ENCODE peak calls at places on chromosome 14, in seven cellular contexts. C, W, V, Q, L, I and H are unnamed samples.
A peak's percentile ranks its signal among the peaks of the same experiment; 100 is the strongest.

GRCh38 chr14:75952489-75952888 is 29.3 kb downstream of the TGFB3 start:
- DNase-seq in W (no peak), V (no peak), Q (no peak), L (no peak), I (no peak), C (no peak), H (no peak)

GRCh38 chr14:103687712-103688111 is 27.5 kb downstream of the XRCC3 start:
- DNase-seq in V (no peak), Q (no peak), C (no peak), W (no peak), I (no peak), L (no peak), H (no peak)

GRCh38 chr14:43898709-43899108 is 608.4 kb downstream of the FSCB start:
- DNase-seq in L (no peak), C (no peak), W (no peak), I (no peak), V (no peak), Q (no peak), H (no peak)

GRCh38 chr14:68297871-68298468 is 478.4 kb downstream of the RAD51B start:
- DNase-seq in W (peak; percentile 52), Q (no peak), C (no peak), I (no peak), L (no peak), V (peak; percentile 11), H (no peak)

GRCh38 chr14:35201066-35201465 is 78.7 kb downstream of the PRORP start:
- DNase-seq in W (no peak), I (no peak), C (no peak), L (no peak), V (peak; percentile 30), Q (no peak), H (peak; percentile 7)

GRCh38 chr14:23259412-23259811 is 21.7 kb downstream of the RNF212B start:
- DNase-seq in I (no peak), V (no peak), C (no peak), Q (no peak), W (no peak), L (no peak), H (no peak)

GRCh38 chr14:104350463-104351185 is 212.2 kb downstream of the KIF26A start:
- DNase-seq in L (no peak), Q (peak; percentile 55), I (peak; percentile 39), W (no peak), V (no peak), C (no peak), H (no peak)

GRCh38 chr14:50929506-50929905 is 14.8 kb downstream of the PYGL start:
- DNase-seq in I (no peak), W (no peak), V (no peak), Q (no peak), L (no peak), C (no peak), H (no peak)

GRCh38 chr14:94079891-94080605 is 954 bp downstream of the DDX24 start:
- DNase-seq in C (no peak), L (peak; percentile 36), I (no peak), W (no peak), Q (no peak), V (no peak), H (no peak)

GRCh38 chr14:32576088-32576795 is 247.1 kb downstream of the AKAP6 start:
- DNase-seq in L (peak; percentile 21), I (no peak), V (peak; percentile 24), W (peak; percentile 28), Q (peak; percentile 58), C (peak; percentile 55), H (peak; percentile 23)

GRCh38 chr14:23580152-23580926 is 1.7 kb upstream of the JPH4 start:
- DNase-seq in Q (no peak), I (no peak), C (peak; percentile 11), L (no peak), W (peak; percentile 17), V (no peak), H (no peak)

GRCh38 chr14:106039400-106039799 is 513.0 kb downstream of the TMEM121 start:
- DNase-seq in C (peak; percentile 22), W (no peak), I (no peak), Q (peak; percentile 17), L (no peak), V (no peak), H (peak; percentile 15)

GRCh38 chr14:105058521-105059034 is 6.7 kb downstream of the GPR132 start:
- DNase-seq in V (peak; percentile 98), W (peak; percentile 25), L (no peak), Q (no peak), I (no peak), C (no peak), H (no peak)

GRCh38 chr14:102694530-102695171 is 82.6 kb upstream of the TRAF3 start:
- DNase-seq in L (peak; percentile 73), W (peak; percentile 59), Q (peak; percentile 73), I (no peak), V (peak; percentile 70), C (peak; percentile 85), H (peak; percentile 34)

GRCh38 chr14:67566908-67567307 is 33.2 kb downstream of the PIGH start:
- DNase-seq in V (no peak), I (no peak), C (no peak), Q (no peak), W (no peak), L (peak; percentile 82), H (no peak)

GRCh38 chr14:72591401-72591800 is 302.5 kb downstream of the DPF3 start:
- DNase-seq in L (no peak), W (no peak), I (no peak), Q (no peak), V (no peak), C (no peak), H (no peak)

GRCh38 chr14:63203618-63204406 is 431 bp upstream of the RHOJ start:
- DNase-seq in I (peak; percentile 54), V (no peak), W (peak; percentile 74), L (peak; percentile 69), C (peak; percentile 59), Q (peak; percentile 34), H (no peak)

GRCh38 chr14:71728386-71728785 is 203.8 kb upstream of the RGS6 start:
- DNase-seq in C (no peak), I (no peak), L (no peak), Q (no peak), W (no peak), V (no peak), H (no peak)

GRCh38 chr14:26655128-26655527 is 57.3 kb upstream of the NOVA1 start:
- DNase-seq in I (no peak), L (no peak), W (no peak), V (no peak), Q (no peak), C (no peak), H (no peak)
- H3K9me3 ChIP-seq in I (no peaks in the 10 kb centered on the region), L (no peaks in the 10 kb centered on the region), W (no peaks in the 10 kb centered on the region), V (no peaks in the 10 kb centered on the region), Q (no peaks in the 10 kb centered on the region), C (no peaks in the 10 kb centered on the region), H (no peaks in the 10 kb centered on the region)

GRCh38 chr14:60506462-60506984 is 2.4 kb upstream of the SIX6 start:
- DNase-seq in I (no peak), W (peak; percentile 49), V (no peak), C (no peak), L (no peak), Q (peak; percentile 43), H (no peak)

GRCh38 chr14:60506985-60507829 is 1.7 kb upstream of the SIX6 start:
- DNase-seq in L (no peak), Q (peak; percentile 41), C (no peak), I (no peak), V (no peak), W (peak; percentile 41), H (no peak)

GRCh38 chr14:60509438-60510253 is 700 bp downstream of the SIX6 start:
- DNase-seq in W (peak; percentile 72), I (no peak), C (no peak), L (peak; percentile 41), V (no peak), Q (peak; percentile 67), H (no peak)

GRCh38 chr14:60508707-60509437 is at the start of gene SIX6:
- DNase-seq in C (no peak), V (no peak), I (no peak), Q (peak; percentile 77), W (peak; percentile 91), L (peak; percentile 88), H (no peak)

DNA sequence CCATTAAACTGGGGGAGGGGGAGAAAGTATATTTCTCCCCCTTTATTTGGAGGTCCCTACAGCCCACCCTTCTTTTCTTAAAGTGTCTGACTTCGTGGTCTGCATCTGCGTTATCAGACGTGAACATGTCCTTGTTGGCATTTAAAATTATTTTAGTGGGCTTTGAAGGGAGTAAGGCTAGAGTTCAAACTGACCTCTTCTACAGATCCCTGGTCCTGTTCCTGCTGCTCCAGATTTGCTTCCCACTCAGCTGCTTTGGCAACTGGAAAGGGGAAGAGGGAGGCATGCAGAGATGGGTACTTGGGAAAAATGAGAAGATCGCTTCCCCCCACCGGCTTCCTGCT is 611 bp upstream of the SIX6 start:
- DNase-seq in W (no peak), C (no peak), Q (peak; percentile 61), V (no peak), L (no peak), I (no peak), H (no peak)
- H3K9me3 ChIP-seq in W (no peaks in the 10 kb centered on the region), C (no peaks in the 10 kb centered on the region), Q (no peaks in the 10 kb centered on the region), V (no peaks in the 10 kb centered on the region), L (peaks cover 2% of the 10 kb centered on the region), I (no peaks in the 10 kb centered on the region), H (no peaks in the 10 kb centered on the region)

DNA sequence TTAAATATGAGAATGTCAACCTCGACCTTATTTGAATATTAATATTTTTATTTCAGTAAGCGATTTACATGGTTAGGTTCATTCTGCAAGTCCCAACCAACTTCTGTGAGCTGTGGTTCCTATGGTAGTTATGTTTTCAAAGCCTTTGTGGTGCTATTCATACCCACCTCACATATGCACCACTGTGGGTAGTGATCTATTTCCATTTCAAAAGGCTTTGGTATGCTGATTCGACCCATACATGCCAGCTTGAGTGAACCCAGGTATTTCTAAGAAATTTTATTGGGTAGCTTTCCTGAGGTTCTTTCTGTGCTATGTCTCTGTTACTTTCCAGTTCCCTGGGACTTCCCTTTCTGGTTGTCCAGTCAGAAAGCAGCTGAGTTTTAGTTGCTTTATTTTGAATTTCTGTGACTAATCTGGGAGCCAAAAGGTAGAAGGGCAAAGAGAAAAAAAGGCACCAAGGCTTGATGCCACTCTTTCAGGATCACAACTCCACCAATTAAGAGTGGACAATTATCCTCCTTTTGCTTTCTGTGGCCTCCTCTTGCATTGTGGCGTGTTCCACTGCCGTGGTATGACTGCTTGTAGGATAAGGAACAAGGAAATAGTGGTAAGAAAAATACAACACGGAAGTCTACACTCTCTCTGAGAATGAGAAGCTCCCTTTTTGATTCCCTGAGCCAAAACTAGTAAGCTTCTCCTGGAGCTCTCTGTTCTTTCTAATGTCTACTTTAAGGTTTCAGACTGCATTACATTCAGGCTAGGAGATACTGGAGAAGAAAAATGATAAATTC is 729.1 kb downstream of the NOVA1 start:
- DNase-seq in C (peak; percentile 19), W (no peak), Q (no peak), I (no peak), V (no peak), L (no peak), H (no peak)
- H3K9me3 ChIP-seq in C (no peaks in the 10 kb centered on the region), W (no peaks in the 10 kb centered on the region), Q (no peaks in the 10 kb centered on the region), I (no peaks in the 10 kb centered on the region), V (no peaks in the 10 kb centered on the region), L (no peaks in the 10 kb centered on the region), H (no peaks in the 10 kb centered on the region)

DNA sequence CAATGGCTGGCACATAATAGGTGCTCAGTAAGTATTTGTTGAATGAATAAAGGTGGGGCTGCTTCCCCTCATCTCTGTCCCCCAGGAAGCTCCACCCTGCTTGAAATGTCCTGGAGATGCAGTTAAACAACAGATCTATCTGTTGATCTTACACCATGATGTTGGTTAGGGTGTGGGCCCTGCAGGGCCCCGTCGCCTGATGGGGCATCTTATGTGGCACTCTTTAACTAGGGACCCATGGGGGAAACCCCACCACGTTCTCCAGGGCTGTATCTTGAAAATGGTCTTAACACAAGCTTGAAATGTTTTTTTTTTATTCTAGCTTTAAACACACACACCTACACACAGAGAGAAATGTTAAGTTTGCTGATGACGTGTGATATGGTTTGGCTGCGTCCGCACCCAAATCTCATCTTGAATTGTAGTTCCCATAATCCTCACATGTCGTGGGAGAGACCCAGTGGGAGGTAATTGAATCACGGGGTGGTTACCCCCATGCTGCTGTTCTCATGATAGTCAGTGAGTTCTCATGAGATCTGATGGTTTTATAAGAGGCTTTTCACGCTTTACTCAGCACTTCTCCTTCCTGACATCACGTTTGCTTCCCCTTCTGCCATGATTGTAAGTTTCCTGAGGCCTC is 741.7 kb downstream of the VRK1 start:
- DNase-seq in Q (no peak), I (no peak), W (no peak), C (no peak), V (no peak), L (no peak), H (no peak)
- H3K9me3 ChIP-seq in Q (no peaks in the 10 kb centered on the region), I (no peaks in the 10 kb centered on the region), W (no peaks in the 10 kb centered on the region), C (no peaks in the 10 kb centered on the region), V (no peaks in the 10 kb centered on the region), L (no peaks in the 10 kb centered on the region), H (no peaks in the 10 kb centered on the region)